ENCODE peak calls at places on chromosomes 7 and 10, in four cellular contexts. One of them, this sample, is unnamed.

GRCh38 chr10:131822013-131822693 is 78.7 kb upstream of the PPP2R2D start:
- DNase-seq in stimulated activated CD4-positive, alpha-beta T cell treated with anti-CD3 and anti-CD28 coated beads, Interleukin-1b, Interleukin-23, amount 100 ng/mL, for 1 hour: no peak
- DNase-seq in astrocyte of the spinal cord: no peak
- DNase-seq in OCI-LY7: no peak
- DNase-seq in this sample: no peak

GRCh38 chr7:35647171-35647574 is 47.8 kb downstream of the HERPUD2 start:
- DNase-seq in OCI-LY7: no peak
- DNase-seq in astrocyte of the spinal cord: no peak
- DNase-seq in stimulated activated CD4-positive, alpha-beta T cell treated with anti-CD3 and anti-CD28 coated beads, Interleukin-1b, Interleukin-23, amount 100 ng/mL, for 1 hour: no peak
- DNase-seq in this sample: no peak

GRCh38 chr10:12667006-12667405 is 317.7 kb downstream of the CAMK1D start:
- DNase-seq in stimulated activated CD4-positive, alpha-beta T cell treated with anti-CD3 and anti-CD28 coated beads, Interleukin-1b, Interleukin-23, amount 100 ng/mL, for 1 hour: no peak
- DNase-seq in astrocyte of the spinal cord: no peak
- DNase-seq in OCI-LY7: no peak
- DNase-seq in this sample: no peak

GRCh38 chr7:82230826-82231581 is 212.6 kb downstream of the CACNA2D1 start:
- DNase-seq in astrocyte of the spinal cord: no peak
- DNase-seq in stimulated activated CD4-positive, alpha-beta T cell treated with anti-CD3 and anti-CD28 coated beads, Interleukin-1b, Interleukin-23, amount 100 ng/mL, for 1 hour: no peak
- DNase-seq in OCI-LY7: no peak
- DNase-seq in this sample: no peak

GRCh38 chr7:24965831-24966708 is 13.9 kb downstream of the OSBPL3 start:
- DNase-seq in OCI-LY7: peak
- DNase-seq in astrocyte of the spinal cord: no peak
- DNase-seq in stimulated activated CD4-positive, alpha-beta T cell treated with anti-CD3 and anti-CD28 coated beads, Interleukin-1b, Interleukin-23, amount 100 ng/mL, for 1 hour: no peak
- DNase-seq in this sample: no peak

GRCh38 chr10:129035052-129035805 is 431.8 kb upstream of the MGMT start:
- DNase-seq in stimulated activated CD4-positive, alpha-beta T cell treated with anti-CD3 and anti-CD28 coated beads, Interleukin-1b, Interleukin-23, amount 100 ng/mL, for 1 hour: no peak
- DNase-seq in astrocyte of the spinal cord: no peak
- DNase-seq in OCI-LY7: no peak
- DNase-seq in this sample: no peak

GRCh38 chr10:84269773-84270172 is 24.9 kb downstream of the RGR start:
- DNase-seq in OCI-LY7: no peak
- DNase-seq in stimulated activated CD4-positive, alpha-beta T cell treated with anti-CD3 and anti-CD28 coated beads, Interleukin-1b, Interleukin-23, amount 100 ng/mL, for 1 hour: no peak
- DNase-seq in astrocyte of the spinal cord: peak
- DNase-seq in this sample: no peak

GRCh38 chr10:26169466-26169865 is 47.1 kb upstream of the GAD2 start:
- DNase-seq in OCI-LY7: no peak
- DNase-seq in astrocyte of the spinal cord: no peak
- DNase-seq in stimulated activated CD4-positive, alpha-beta T cell treated with anti-CD3 and anti-CD28 coated beads, Interleukin-1b, Interleukin-23, amount 100 ng/mL, for 1 hour: no peak
- DNase-seq in this sample: no peak

This sample was measured in cortex of kidney.